ENCODE peak calls at places on chromosome 9, in five cellular contexts. One of them, this sample, is unnamed.

GRCh38 chr9:16341176-16341575 is 529.3 kb downstream of the BNC2 start:
- DNase-seq in heart left ventricle: no peak
- DNase-seq in K562: no peak
- DNase-seq in progenitor cell of endocrine pancreas: no peak
- DNase-seq in germinal center: no peak
- DNase-seq in this sample: no peak

GRCh38 chr9:81737871-81738507 is 48.6 kb upstream of the TLE1 start:
- DNase-seq in heart left ventricle: no peak
- DNase-seq in K562: no peak
- DNase-seq in germinal center: no peak
- DNase-seq in progenitor cell of endocrine pancreas: no peak
- DNase-seq in this sample: no peak

GRCh38 chr9:95105519-95106287 is 211.8 kb downstream of the FANCC start:
- DNase-seq in germinal center: no peak
- DNase-seq in heart left ventricle: no peak
- DNase-seq in K562: no peak
- DNase-seq in progenitor cell of endocrine pancreas: no peak
- DNase-seq in this sample: no peak

GRCh38 chr9:366620-367019 is 152.0 kb downstream of the DOCK8 start:
- DNase-seq in progenitor cell of endocrine pancreas: no peak
- DNase-seq in heart left ventricle: no peak
- DNase-seq in germinal center: no peak
- DNase-seq in K562: no peak
- DNase-seq in this sample: no peak

GRCh38 chr9:85200726-85201402 is 531.3 kb downstream of the NTRK2 start:
- DNase-seq in progenitor cell of endocrine pancreas: no peak
- DNase-seq in K562: no peak
- DNase-seq in germinal center: no peak
- DNase-seq in heart left ventricle: no peak
- DNase-seq in this sample: no peak

GRCh38 chr9:133050781-133051180 is 11.0 kb upstream of the CEL start:
- DNase-seq in progenitor cell of endocrine pancreas: no peak
- DNase-seq in germinal center: no peak
- DNase-seq in heart left ventricle: no peak
- DNase-seq in K562: no peak
- DNase-seq in this sample: no peak

GRCh38 chr9:27291292-27291691 is 5.7 kb downstream of the EQTN start:
- DNase-seq in K562: no peak
- DNase-seq in progenitor cell of endocrine pancreas: no peak
- DNase-seq in germinal center: no peak
- DNase-seq in heart left ventricle: no peak
- DNase-seq in this sample: no peak

GRCh38 chr9:85212209-85212608 is 529.5 kb downstream of the AGTPBP1 start:
- DNase-seq in progenitor cell of endocrine pancreas: no peak
- DNase-seq in germinal center: no peak
- DNase-seq in heart left ventricle: no peak
- DNase-seq in K562: no peak
- DNase-seq in this sample: no peak

GRCh38 chr9:77569335-77569734 is 78.8 kb downstream of the GNA14 start:
- DNase-seq in germinal center: no peak
- DNase-seq in heart left ventricle: no peak
- DNase-seq in progenitor cell of endocrine pancreas: no peak
- DNase-seq in K562: no peak
- DNase-seq in this sample: no peak

GRCh38 chr9:92671323-92671722 is 1.4 kb upstream of the IPPK start:
- DNase-seq in germinal center: no peak
- DNase-seq in progenitor cell of endocrine pancreas: no peak
- DNase-seq in heart left ventricle: peak; percentile 43
- DNase-seq in K562: peak; percentile 15
- DNase-seq in this sample: no peak

GRCh38 chr9:74777136-74777879 is 110.4 kb downstream of the TRPM6 start:
- DNase-seq in K562: peak; percentile 23
- DNase-seq in heart left ventricle: peak; percentile 61
- DNase-seq in progenitor cell of endocrine pancreas: peak; percentile 42
- DNase-seq in germinal center: peak; percentile 53
- DNase-seq in this sample: peak; percentile 60

GRCh38 chr9:130732793-130733221 is 39.2 kb downstream of the EXOSC2 start:
- DNase-seq in progenitor cell of endocrine pancreas: no peak
- DNase-seq in heart left ventricle: no peak
- DNase-seq in germinal center: no peak
- DNase-seq in K562: peak; percentile 55
- DNase-seq in this sample: no peak

GRCh38 chr9:137163101-137163661 is 6.7 kb downstream of the LRRC26 start:
- DNase-seq in heart left ventricle: no peak
- DNase-seq in germinal center: no peak
- DNase-seq in K562: peak; percentile 68
- DNase-seq in progenitor cell of endocrine pancreas: no peak
- DNase-seq in this sample: no peak

GRCh38 chr9:86639899-86640379 is 285.7 kb upstream of the TUT7 start:
- DNase-seq in heart left ventricle: no peak
- DNase-seq in progenitor cell of endocrine pancreas: peak; percentile 24
- DNase-seq in K562: no peak
- DNase-seq in germinal center: no peak
- DNase-seq in this sample: no peak

GRCh38 chr9:77426712-77427111 is 221.4 kb downstream of the GNA14 start:
- DNase-seq in K562: no peak
- DNase-seq in progenitor cell of endocrine pancreas: no peak
- DNase-seq in germinal center: no peak
- DNase-seq in heart left ventricle: no peak
- DNase-seq in this sample: no peak

GRCh38 chr9:131324736-131325679 is 35.5 kb downstream of the PLPP7 start:
- DNase-seq in germinal center: no peak
- DNase-seq in K562: no peak
- DNase-seq in heart left ventricle: peak; percentile 34
- DNase-seq in progenitor cell of endocrine pancreas: no peak
- DNase-seq in this sample: no peak

GRCh38 chr9:137459601-137460362 is 648 bp upstream of the NSMF start:
- DNase-seq in progenitor cell of endocrine pancreas: no peak
- DNase-seq in K562: no peak
- DNase-seq in heart left ventricle: no peak
- DNase-seq in germinal center: no peak
- DNase-seq in this sample: no peak

GRCh38 chr9:68637020-68637419 is 68.0 kb upstream of the PIP5K1B start:
- DNase-seq in heart left ventricle: no peak
- DNase-seq in germinal center: no peak
- DNase-seq in progenitor cell of endocrine pancreas: no peak
- DNase-seq in K562: no peak
- DNase-seq in this sample: no peak

GRCh38 chr9:119366909-119367690 is 2.1 kb downstream of the BRINP1 start:
- DNase-seq in K562: no peak
- DNase-seq in heart left ventricle: no peak
- DNase-seq in germinal center: no peak
- DNase-seq in progenitor cell of endocrine pancreas: no peak
- DNase-seq in this sample: no peak

GRCh38 chr9:75715360-75715759 is 175.1 kb upstream of the PCSK5 start:
- DNase-seq in heart left ventricle: no peak
- DNase-seq in progenitor cell of endocrine pancreas: no peak
- DNase-seq in K562: no peak
- DNase-seq in germinal center: no peak
- DNase-seq in this sample: no peak

GRCh38 chr9:94912700-94913249 is 186.3 kb downstream of the AOPEP start:
- DNase-seq in germinal center: no peak
- DNase-seq in heart left ventricle: no peak
- DNase-seq in progenitor cell of endocrine pancreas: no peak
- DNase-seq in K562: no peak
- DNase-seq in this sample: peak; percentile 32

GRCh38 chr9:127311239-127311741 is 46.7 kb downstream of the GARNL3 start:
- DNase-seq in heart left ventricle: peak; percentile 34
- DNase-seq in progenitor cell of endocrine pancreas: no peak
- DNase-seq in K562: peak; percentile 25
- DNase-seq in germinal center: no peak
- DNase-seq in this sample: no peak

GRCh38 chr9:109766351-109766750 is 13.6 kb upstream of the PALM2AKAP2 start:
- DNase-seq in progenitor cell of endocrine pancreas: no peak
- DNase-seq in K562: no peak
- DNase-seq in germinal center: no peak
- DNase-seq in heart left ventricle: no peak
- DNase-seq in this sample: no peak

GRCh38 chr9:93501406-93501805 is 48.0 kb upstream of the FAM120AOS start:
- DNase-seq in progenitor cell of endocrine pancreas: no peak
- DNase-seq in K562: no peak
- DNase-seq in heart left ventricle: no peak
- DNase-seq in germinal center: peak; percentile 7
- DNase-seq in this sample: no peak

GRCh38 chr9:136576269-136576626 is 30.4 kb upstream of the NOTCH1 start:
- DNase-seq in heart left ventricle: no peak
- DNase-seq in K562: no peak
- DNase-seq in germinal center: no peak
- DNase-seq in progenitor cell of endocrine pancreas: no peak
- DNase-seq in this sample: no peak

GRCh38 chr9:2469681-2470141 is 151.9 kb upstream of the VLDLR start:
- DNase-seq in K562: no peak
- DNase-seq in germinal center: no peak
- DNase-seq in heart left ventricle: peak; percentile 50
- DNase-seq in progenitor cell of endocrine pancreas: no peak
- DNase-seq in this sample: no peak

GRCh38 chr9:115126406-115126805 is 8.4 kb upstream of the TNC start:
- DNase-seq in progenitor cell of endocrine pancreas: no peak
- DNase-seq in K562: no peak
- DNase-seq in heart left ventricle: no peak
- DNase-seq in germinal center: no peak
- DNase-seq in this sample: no peak

GRCh38 chr9:129656795-129657390 is 8.6 kb upstream of the PRRX2 start:
- DNase-seq in progenitor cell of endocrine pancreas: no peak
- DNase-seq in heart left ventricle: no peak
- DNase-seq in germinal center: no peak
- DNase-seq in K562: no peak
- DNase-seq in this sample: no peak

GRCh38 chr9:108746864-108747263 is 108.9 kb downstream of the ACTL7B start:
- DNase-seq in K562: no peak
- DNase-seq in germinal center: no peak
- DNase-seq in progenitor cell of endocrine pancreas: no peak
- DNase-seq in heart left ventricle: no peak
- DNase-seq in this sample: no peak

GRCh38 chr9:121855476-121855875 is 204.0 kb downstream of the DAB2IP start:
- DNase-seq in germinal center: no peak
- DNase-seq in K562: no peak
- DNase-seq in progenitor cell of endocrine pancreas: no peak
- DNase-seq in heart left ventricle: no peak
- DNase-seq in this sample: no peak

GRCh38 chr9:123356851-123357747 is 1.1 kb downstream of the CRB2 start:
- DNase-seq in germinal center: no peak
- DNase-seq in K562: no peak
- DNase-seq in heart left ventricle: no peak
- DNase-seq in progenitor cell of endocrine pancreas: no peak
- DNase-seq in this sample: peak; percentile 77

GRCh38 chr9:96040591-96041461 is 165.3 kb downstream of the ERCC6L2 start:
- DNase-seq in K562: no peak
- DNase-seq in germinal center: no peak
- DNase-seq in progenitor cell of endocrine pancreas: no peak
- DNase-seq in heart left ventricle: no peak
- DNase-seq in this sample: no peak

GRCh38 chr9:15373201-15373530 is 49.5 kb upstream of the SNAPC3 start:
- DNase-seq in progenitor cell of endocrine pancreas: no peak
- DNase-seq in heart left ventricle: no peak
- DNase-seq in germinal center: no peak
- DNase-seq in K562: no peak
- DNase-seq in this sample: no peak

GRCh38 chr9:136439550-136440408 is at the start of gene INPP5E:
- DNase-seq in germinal center: peak; percentile 93
- DNase-seq in heart left ventricle: peak; percentile 79
- DNase-seq in K562: peak; percentile 94
- DNase-seq in progenitor cell of endocrine pancreas: peak; percentile 91
- DNase-seq in this sample: peak; percentile 90

GRCh38 chr9:33676746-33677505 is 118.4 kb upstream of the PRSS3 start:
- DNase-seq in heart left ventricle: peak; percentile 31
- DNase-seq in K562: peak; percentile 35
- DNase-seq in germinal center: peak; percentile 29
- DNase-seq in progenitor cell of endocrine pancreas: peak; percentile 33
- DNase-seq in this sample: peak; percentile 83

GRCh38 chr9:73215249-73215648 is 63.6 kb downstream of the ANXA1 start:
- DNase-seq in progenitor cell of endocrine pancreas: no peak
- DNase-seq in germinal center: no peak
- DNase-seq in heart left ventricle: no peak
- DNase-seq in K562: no peak
- DNase-seq in this sample: no peak

This sample was measured in ecto neural progenitor cell.